ENCODE peak calls at places on chromosomes 16 and 17, in four cellular contexts. One of them, this sample, is unnamed.

GRCh38 chr16:57957396-57958392 is 13.2 kb downstream of the CNGB1 start:
- DNase-seq in psoas muscle: no peak
- DNase-seq in left ventricle myocardium inferior: no peak
- DNase-seq in transverse colon: no peak
- DNase-seq in this sample: no peak

GRCh38 chr17:34318474-34318873 is 761 bp upstream of the CCL8 start:
- DNase-seq in left ventricle myocardium inferior: no peak
- DNase-seq in transverse colon: no peak
- DNase-seq in psoas muscle: no peak
- DNase-seq in this sample: peak

GRCh38 chr16:11306997-11307638 is 26.0 kb upstream of the PRM1 start:
- DNase-seq in psoas muscle: no peak
- DNase-seq in transverse colon: no peak
- DNase-seq in left ventricle myocardium inferior: no peak
- DNase-seq in this sample: no peak

GRCh38 chr16:51607202-51607756 is 456.2 kb upstream of the SALL1 start:
- DNase-seq in transverse colon: no peak
- DNase-seq in psoas muscle: no peak
- DNase-seq in left ventricle myocardium inferior: no peak
- DNase-seq in this sample: no peak

GRCh38 chr17:43171761-43172487 is 910 bp downstream of the NBR1 start:
- DNase-seq in transverse colon: peak
- DNase-seq in left ventricle myocardium inferior: no peak
- DNase-seq in psoas muscle: no peak
- DNase-seq in this sample: no peak

GRCh38 chr17:44170499-44171201 is at the start of gene ASB16:
- DNase-seq in transverse colon: no peak
- DNase-seq in left ventricle myocardium inferior: peak
- DNase-seq in psoas muscle: peak
- DNase-seq in this sample: peak

GRCh38 chr17:6487243-6488007 is 43.2 kb downstream of the PIMREG start:
- DNase-seq in left ventricle myocardium inferior: no peak
- DNase-seq in psoas muscle: no peak
- DNase-seq in transverse colon: no peak
- DNase-seq in this sample: no peak

GRCh38 chr16:53435066-53435688 is 906 bp downstream of the RBL2 start:
- DNase-seq in psoas muscle: peak
- DNase-seq in left ventricle myocardium inferior: peak
- DNase-seq in transverse colon: peak
- DNase-seq in this sample: peak

GRCh38 chr16:53052519-53053501 is at the start of gene CHD9NB:
- DNase-seq in transverse colon: peak
- DNase-seq in psoas muscle: no peak
- DNase-seq in left ventricle myocardium inferior: no peak
- DNase-seq in this sample: no peak

GRCh38 chr17:5364156-5364555 is 55.3 kb downstream of the NUP88 start:
- DNase-seq in left ventricle myocardium inferior: no peak
- DNase-seq in psoas muscle: no peak
- DNase-seq in transverse colon: no peak
- DNase-seq in this sample: no peak

GRCh38 chr16:340370-341091 is 12.0 kb downstream of the AXIN1 start:
- DNase-seq in psoas muscle: no peak
- DNase-seq in transverse colon: no peak
- DNase-seq in left ventricle myocardium inferior: no peak
- DNase-seq in this sample: no peak

GRCh38 chr16:85296859-85297698 is 184.8 kb upstream of the CIBAR2 start:
- DNase-seq in transverse colon: peak
- DNase-seq in psoas muscle: no peak
- DNase-seq in left ventricle myocardium inferior: no peak
- DNase-seq in this sample: no peak

GRCh38 chr17:79498854-79499253 is 112.0 kb downstream of the RBFOX3 start:
- DNase-seq in transverse colon: no peak
- DNase-seq in left ventricle myocardium inferior: no peak
- DNase-seq in psoas muscle: no peak
- DNase-seq in this sample: no peak

GRCh38 chr17:60439501-60439900 is 17.2 kb downstream of the CHCT1 start:
- DNase-seq in left ventricle myocardium inferior: no peak
- DNase-seq in transverse colon: no peak
- DNase-seq in psoas muscle: no peak
- DNase-seq in this sample: no peak

GRCh38 chr16:10362077-10362863 is 23.6 kb upstream of the ATF7IP2 start:
- DNase-seq in left ventricle myocardium inferior: no peak
- DNase-seq in psoas muscle: no peak
- DNase-seq in transverse colon: no peak
- DNase-seq in this sample: no peak

GRCh38 chr17:53896047-53896446 is 73.3 kb downstream of the KIF2B start:
- DNase-seq in left ventricle myocardium inferior: no peak
- DNase-seq in psoas muscle: no peak
- DNase-seq in transverse colon: no peak
- DNase-seq in this sample: no peak

GRCh38 chr16:66457888-66458287 is 30.8 kb downstream of the BEAN1 start:
- DNase-seq in transverse colon: no peak
- DNase-seq in left ventricle myocardium inferior: no peak
- DNase-seq in psoas muscle: no peak
- DNase-seq in this sample: no peak

GRCh38 chr17:3973498-3974137 is 9.4 kb upstream of the ATP2A3 start:
- DNase-seq in transverse colon: no peak
- DNase-seq in psoas muscle: no peak
- DNase-seq in left ventricle myocardium inferior: no peak
- DNase-seq in this sample: no peak

GRCh38 chr17:39662551-39663339 is 2.4 kb upstream of the TCAP start:
- DNase-seq in transverse colon: peak
- DNase-seq in left ventricle myocardium inferior: no peak
- DNase-seq in psoas muscle: no peak
- DNase-seq in this sample: peak

GRCh38 chr17:74429604-74430384 is 2.1 kb upstream of the GPRC5C start:
- DNase-seq in psoas muscle: no peak
- DNase-seq in transverse colon: peak
- DNase-seq in left ventricle myocardium inferior: no peak
- DNase-seq in this sample: no peak

GRCh38 chr16:86575754-86576557 is 2.4 kb upstream of the FOXL1 start:
- DNase-seq in psoas muscle: peak
- DNase-seq in transverse colon: peak
- DNase-seq in left ventricle myocardium inferior: peak
- DNase-seq in this sample: peak

GRCh38 chr16:3915438-3916250 is 35.1 kb upstream of the CREBBP start:
- DNase-seq in transverse colon: no peak
- DNase-seq in psoas muscle: no peak
- DNase-seq in left ventricle myocardium inferior: no peak
- DNase-seq in this sample: no peak

GRCh38 chr17:76032073-76032779 is 5.1 kb upstream of the EVPL start:
- DNase-seq in left ventricle myocardium inferior: no peak
- DNase-seq in psoas muscle: peak
- DNase-seq in transverse colon: no peak
- DNase-seq in this sample: no peak

GRCh38 chr16:76784530-76784929 is 406.5 kb upstream of the MON1B start:
- DNase-seq in psoas muscle: no peak
- DNase-seq in left ventricle myocardium inferior: no peak
- DNase-seq in transverse colon: no peak
- DNase-seq in this sample: no peak

GRCh38 chr17:74631468-74632195 is 8.1 kb upstream of the CD300E start:
- DNase-seq in left ventricle myocardium inferior: no peak
- DNase-seq in psoas muscle: no peak
- DNase-seq in transverse colon: no peak
- DNase-seq in this sample: no peak

GRCh38 chr17:19470529-19471261 is 59.7 kb downstream of the RNF112 start:
- DNase-seq in psoas muscle: peak
- DNase-seq in transverse colon: peak
- DNase-seq in left ventricle myocardium inferior: peak
- DNase-seq in this sample: peak

GRCh38 chr17:72850410-72850809 is 242.1 kb downstream of the SLC39A11 start:
- DNase-seq in psoas muscle: no peak
- DNase-seq in left ventricle myocardium inferior: no peak
- DNase-seq in transverse colon: no peak
- DNase-seq in this sample: no peak

GRCh38 chr17:79774561-79774975 is 3.4 kb upstream of the CBX2 start:
- DNase-seq in left ventricle myocardium inferior: no peak
- DNase-seq in psoas muscle: no peak
- DNase-seq in transverse colon: no peak
- DNase-seq in this sample: no peak

GRCh38 chr17:55275894-55276804 is 11.4 kb downstream of the HLF start:
- DNase-seq in transverse colon: no peak
- DNase-seq in left ventricle myocardium inferior: no peak
- DNase-seq in psoas muscle: no peak
- DNase-seq in this sample: no peak

GRCh38 chr16:14454391-14454790 is 175.7 kb downstream of the PARN start:
- DNase-seq in psoas muscle: no peak
- DNase-seq in left ventricle myocardium inferior: no peak
- DNase-seq in transverse colon: no peak
- DNase-seq in this sample: no peak

GRCh38 chr16:4937782-4938682 is 1.1 kb upstream of the PPL start:
- DNase-seq in psoas muscle: no peak
- DNase-seq in left ventricle myocardium inferior: no peak
- DNase-seq in transverse colon: peak
- DNase-seq in this sample: no peak
- H3K27ac ChIP-seq in psoas muscle: no peak
- H3K27ac ChIP-seq in left ventricle myocardium inferior: peak
- H3K27ac ChIP-seq in transverse colon: peak
- H3K27ac ChIP-seq in this sample: no peak

GRCh38 chr16:74666010-74666421 is 661 bp downstream of the RFWD3 start:
- DNase-seq in psoas muscle: no peak
- DNase-seq in transverse colon: no peak
- DNase-seq in left ventricle myocardium inferior: no peak
- DNase-seq in this sample: no peak
- H3K27ac ChIP-seq in psoas muscle: peak
- H3K27ac ChIP-seq in transverse colon: peak
- H3K27ac ChIP-seq in left ventricle myocardium inferior: peak
- H3K27ac ChIP-seq in this sample: no peak

DNA sequence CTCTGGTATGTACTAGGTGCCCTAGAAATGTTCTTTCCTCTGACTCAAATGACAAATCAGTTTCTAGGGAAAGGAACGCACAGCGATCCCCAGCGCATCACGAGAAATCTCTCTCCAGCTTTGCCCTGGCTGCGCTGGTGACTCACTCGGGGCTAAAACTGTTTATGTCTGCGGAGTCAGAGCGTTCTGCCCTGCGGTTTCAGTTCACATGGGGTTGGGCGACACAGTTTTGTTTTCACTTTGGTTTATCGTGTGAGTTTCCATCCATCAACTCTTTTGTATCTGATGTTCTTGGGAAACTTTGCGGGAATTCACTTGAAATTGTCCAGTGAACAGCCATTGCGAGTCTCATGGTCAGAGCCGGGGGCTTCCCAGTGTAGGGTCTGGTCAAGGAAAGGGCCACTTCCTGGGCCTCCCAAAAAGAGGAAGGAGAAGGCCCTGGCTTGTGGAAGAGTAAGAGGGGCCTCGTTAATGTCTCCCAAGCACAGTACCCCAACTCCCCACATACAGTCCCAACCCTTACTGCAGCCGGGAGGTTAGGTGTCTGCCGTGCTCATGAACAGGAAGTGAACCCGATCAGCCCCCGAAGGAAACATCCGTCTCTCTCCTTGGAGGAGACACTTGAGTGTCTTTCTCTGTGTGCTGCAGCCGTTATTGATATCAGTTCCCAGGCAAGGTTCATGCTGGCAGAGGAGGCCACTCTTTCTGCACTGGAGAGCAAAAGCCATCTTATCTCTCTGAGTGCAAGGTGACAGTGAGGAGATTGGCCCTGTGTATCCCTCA is 643.2 kb downstream of the WWOX start:
- DNase-seq in psoas muscle: no peak
- DNase-seq in transverse colon: peak
- DNase-seq in left ventricle myocardium inferior: no peak
- DNase-seq in this sample: no peak
- H3K27ac ChIP-seq in psoas muscle: no peak
- H3K27ac ChIP-seq in transverse colon: peak
- H3K27ac ChIP-seq in left ventricle myocardium inferior: no peak
- H3K27ac ChIP-seq in this sample: no peak

GRCh38 chr17:46024590-46024989 is 25.5 kb downstream of the STH start:
- DNase-seq in psoas muscle: no peak
- DNase-seq in left ventricle myocardium inferior: no peak
- DNase-seq in transverse colon: no peak
- DNase-seq in this sample: no peak
- H3K27ac ChIP-seq in psoas muscle: no peak
- H3K27ac ChIP-seq in left ventricle myocardium inferior: no peak
- H3K27ac ChIP-seq in transverse colon: no peak
- H3K27ac ChIP-seq in this sample: no peak

DNA sequence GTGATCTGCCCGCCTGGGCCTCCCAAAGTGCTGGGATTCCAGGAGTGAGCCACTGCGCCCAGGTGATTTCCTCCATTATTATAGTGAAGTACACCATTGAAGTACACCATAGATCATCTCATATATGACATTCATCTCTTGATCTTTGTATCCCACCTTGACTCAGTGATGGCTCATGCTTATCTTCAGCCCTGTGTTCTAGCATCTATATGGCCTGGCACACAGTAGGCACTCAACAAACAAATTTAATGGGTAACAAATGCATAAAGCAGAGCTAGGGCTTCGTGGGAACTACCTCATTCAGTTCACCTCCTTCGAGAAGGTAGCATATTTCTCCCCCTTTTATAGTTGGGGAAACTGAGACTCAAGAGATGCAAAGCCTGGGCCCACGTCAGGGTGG is 952 bp downstream of the ENKD1 start:
- DNase-seq in left ventricle myocardium inferior: no peak
- DNase-seq in transverse colon: no peak
- DNase-seq in psoas muscle: no peak
- DNase-seq in this sample: no peak
- H3K27ac ChIP-seq in left ventricle myocardium inferior: peak
- H3K27ac ChIP-seq in transverse colon: peak
- H3K27ac ChIP-seq in psoas muscle: no peak
- H3K27ac ChIP-seq in this sample: no peak

GRCh38 chr16:60087530-60087929 is 1353.4 kb upstream of the GOT2 start:
- DNase-seq in left ventricle myocardium inferior: no peak
- DNase-seq in transverse colon: no peak
- DNase-seq in psoas muscle: no peak
- DNase-seq in this sample: no peak

GRCh38 chr16:60091479-60091878 is 1357.4 kb upstream of the GOT2 start:
- DNase-seq in psoas muscle: no peak
- DNase-seq in left ventricle myocardium inferior: no peak
- DNase-seq in transverse colon: no peak
- DNase-seq in this sample: no peak

GRCh38 chr16:60091076-60091475 is 1357.0 kb upstream of the GOT2 start:
- DNase-seq in psoas muscle: no peak
- DNase-seq in transverse colon: no peak
- DNase-seq in left ventricle myocardium inferior: no peak
- DNase-seq in this sample: no peak
- H3K27ac ChIP-seq in psoas muscle: no peak
- H3K27ac ChIP-seq in transverse colon: no peak
- H3K27ac ChIP-seq in left ventricle myocardium inferior: no peak
- H3K27ac ChIP-seq in this sample: no peak